ENCODE peak calls at places on chromosome 9, in nine cellular contexts. F, V, J, I, Y, L, G, M and P are unnamed samples.
A peak's percentile ranks its signal among the peaks of the same experiment; 100 is the strongest.

GRCh38 chr9:92664394-92665152 is 5.4 kb downstream of the IPPK start:
- DNase-seq in F (no peak), V (no peak), J (peak; percentile 74), I (no peak), Y (peak; percentile 31), L (no peak), G (peak; percentile 37), M (no peak), P (no peak)

GRCh38 chr9:133634024-133634691 is 2.0 kb upstream of the DBH start:
- DNase-seq in F (no peak), V (no peak), J (no peak), I (no peak), Y (no peak), L (no peak), G (no peak), M (no peak), P (no peak)

GRCh38 chr9:107484117-107484723 is 5.3 kb downstream of the KLF4 start:
- DNase-seq in F (no peak), V (no peak), J (no peak), I (peak; percentile 64), Y (peak; percentile 81), L (peak; percentile 68), G (no peak), M (no peak), P (no peak)

GRCh38 chr9:135222991-135223760 is 135.7 kb downstream of the OLFM1 start:
- DNase-seq in F (no peak), V (no peak), J (peak; percentile 46), I (no peak), Y (no peak), L (no peak), G (no peak), M (peak; percentile 18), P (peak; percentile 40)

GRCh38 chr9:89473762-89474469 is 24.0 kb downstream of the SEMA4D start:
- DNase-seq in F (no peak), V (peak; percentile 23), J (no peak), I (no peak), Y (peak; percentile 89), L (no peak), G (no peak), M (no peak), P (peak; percentile 28)

GRCh38 chr9:73166453-73166852 is 14.8 kb downstream of the ANXA1 start:
- DNase-seq in F (no peak), V (no peak), J (no peak), I (no peak), Y (no peak), L (no peak), G (no peak), M (no peak), P (no peak)

GRCh38 chr9:87435189-87435880 is 62.3 kb upstream of the DAPK1 start:
- DNase-seq in F (no peak), V (no peak), J (no peak), I (no peak), Y (no peak), L (no peak), G (no peak), M (no peak), P (no peak)

GRCh38 chr9:18606831-18607230 is 132.9 kb downstream of the ADAMTSL1 start:
- DNase-seq in F (no peak), V (no peak), J (no peak), I (no peak), Y (peak; percentile 26), L (no peak), G (no peak), M (no peak), P (no peak)

GRCh38 chr9:116087751-116088194 is 65.8 kb upstream of the PAPPA start:
- DNase-seq in F (no peak), V (no peak), J (no peak), I (no peak), Y (peak; percentile 85), L (no peak), G (no peak), M (no peak), P (no peak)

GRCh38 chr9:12922209-12922914 is 147.5 kb downstream of the LURAP1L start:
- DNase-seq in F (no peak), V (no peak), J (no peak), I (no peak), Y (no peak), L (no peak), G (no peak), M (no peak), P (no peak)

GRCh38 chr9:5698004-5698403 is 69.1 kb downstream of the RIC1 start:
- DNase-seq in F (no peak), V (no peak), J (no peak), I (no peak), Y (no peak), L (no peak), G (no peak), M (no peak), P (no peak)
- TF ChIP-seq CTCF in F (no peak), V (no peak), J (no peak), I (no peak), Y (no peak), L (no peak), G (no peak), M (no peak), P (no peak)

GRCh38 chr9:95484225-95484624 is 32.5 kb downstream of the PTCH1 start:
- DNase-seq in F (no peak), V (no peak), J (no peak), I (no peak), Y (no peak), L (no peak), G (no peak), M (no peak), P (no peak)

GRCh38 chr9:95477885-95478790 is 38.6 kb downstream of the PTCH1 start:
- DNase-seq in F (no peak), V (no peak), J (no peak), I (no peak), Y (no peak), L (no peak), G (no peak), M (no peak), P (no peak)

GRCh38 chr9:95483431-95483830 is 33.3 kb downstream of the PTCH1 start:
- DNase-seq in F (no peak), V (no peak), J (no peak), I (no peak), Y (no peak), L (no peak), G (no peak), M (no peak), P (no peak)

GRCh38 chr9:95480346-95480745 is 36.4 kb downstream of the PTCH1 start:
- DNase-seq in F (no peak), V (no peak), J (no peak), I (no peak), Y (no peak), L (no peak), G (no peak), M (no peak), P (no peak)

GRCh38 chr9:95481000-95481399 is 35.8 kb downstream of the PTCH1 start:
- DNase-seq in F (no peak), V (no peak), J (no peak), I (no peak), Y (no peak), L (no peak), G (no peak), M (no peak), P (no peak)
- TF ChIP-seq POLR2A in F (no peak), V (no peak), J (no peak), I (no peak), Y (no peak), L (no peak), G (no peak), M (no peak), P (no peak)

GRCh38 chr9:136921307-136921706 is 23.2 kb downstream of the FBXW5 start:
- DNase-seq in F (no peak), V (no peak), J (no peak), I (no peak), Y (no peak), L (no peak), G (no peak), M (no peak), P (no peak)

GRCh38 chr9:136917902-136918301 is 26.6 kb downstream of the FBXW5 start:
- DNase-seq in F (no peak), V (no peak), J (no peak), I (no peak), Y (no peak), L (no peak), G (no peak), M (no peak), P (no peak)

GRCh38 chr9:136921718-136922117 is 22.8 kb downstream of the FBXW5 start:
- DNase-seq in F (no peak), V (no peak), J (no peak), I (no peak), Y (no peak), L (no peak), G (no peak), M (peak; percentile 57), P (no peak)

GRCh38 chr9:136920832-136921231 is 23.7 kb downstream of the FBXW5 start:
- DNase-seq in F (no peak), V (no peak), J (no peak), I (no peak), Y (no peak), L (no peak), G (no peak), M (no peak), P (no peak)

DNA sequence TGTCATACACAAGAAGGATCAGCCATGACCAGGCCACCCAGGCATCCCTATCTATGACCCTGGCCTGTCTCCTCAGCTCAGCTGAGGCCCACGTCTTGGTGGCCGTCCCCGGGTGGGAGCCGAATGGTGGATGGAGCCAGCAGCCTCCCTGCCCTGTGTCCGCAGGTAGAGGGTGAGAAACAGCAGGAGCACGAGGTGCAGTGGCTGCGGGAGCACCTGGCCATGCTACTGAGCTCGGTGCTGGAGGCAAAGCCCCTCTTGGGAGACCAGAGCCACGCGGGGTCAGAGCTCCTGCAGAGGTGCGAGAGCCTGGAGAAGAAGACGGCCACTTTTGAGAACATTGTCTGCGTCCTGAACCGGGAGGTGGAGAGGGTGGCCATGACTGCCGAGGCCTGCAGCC is 24.5 kb downstream of the FBXW5 start:
- DNase-seq in F (no peak), V (no peak), J (no peak), I (no peak), Y (no peak), L (no peak), G (no peak), M (no peak), P (no peak)
- H3K36me3 ChIP-seq in F (peaks cover 43% of the 10 kb centered on the region), V (peaks cover 67% of the 10 kb centered on the region), J (peaks cover 63% of the 10 kb centered on the region), I (peaks cover 47% of the 10 kb centered on the region), Y (peaks cover 37% of the 10 kb centered on the region), L (peaks cover 67% of the 10 kb centered on the region), G (no peaks in the 10 kb centered on the region), M (peaks cover 39% of the 10 kb centered on the region), P (peaks cover 24% of the 10 kb centered on the region)

GRCh38 chr9:112665347-112665746 is 52.6 kb downstream of the INIP start:
- DNase-seq in F (no peak), V (no peak), J (no peak), I (no peak), Y (peak; percentile 47), L (no peak), G (no peak), M (no peak), P (no peak)
- TF ChIP-seq CTCF in F (no peak), V (no peak), J (no peak), I (peak; percentile 7), Y (peak; percentile 49), L (peak; percentile 51), G (no peak), M (no peak), P (no peak)

GRCh38 chr9:1284727-1285126 is 234.6 kb downstream of the DMRT2 start:
- DNase-seq in F (no peak), V (no peak), J (no peak), I (no peak), Y (no peak), L (no peak), G (no peak), M (no peak), P (no peak)
- TF ChIP-seq POLR2A in F (no peak), V (no peak), J (no peak), I (no peak), Y (no peak), L (no peak), G (no peak), M (no peak), P (no peak)